ENCODE peak calls at places on chromosomes 1 and 21, in seven cellular contexts. M, C, O, E, I, H and F are unnamed samples.

GRCh38 chr1:67785847-67786753 is 47.2 kb downstream of the GNG12 start:
- DNase-seq in M (no peak), C (no peak), O (no peak), E (no peak), I (no peak), H (no peak), F (no peak)

GRCh38 chr1:183418696-183419095 is 516 bp upstream of the NMNAT2 start:
- DNase-seq in M (no peak), C (no peak), O (no peak), E (no peak), I (no peak), H (no peak), F (no peak)

GRCh38 chr1:30920827-30921226 is 12.3 kb upstream of the SDC3 start:
- DNase-seq in M (no peak), C (no peak), O (no peak), E (no peak), I (no peak), H (no peak), F (no peak)

GRCh38 chr1:224894915-224895314 is 34.6 kb upstream of the DNAH14 start:
- DNase-seq in M (peak), C (no peak), O (no peak), E (peak), I (peak), H (peak), F (peak)

GRCh38 chr1:205664399-205665108 is 15.8 kb downstream of the SLC45A3 start:
- DNase-seq in M (peak), C (no peak), O (no peak), E (peak), I (no peak), H (peak), F (peak)

GRCh38 chr21:14677639-14678179 is 131.6 kb upstream of the SAMSN1 start:
- DNase-seq in M (no peak), C (no peak), O (no peak), E (no peak), I (no peak), H (no peak), F (no peak)

GRCh38 chr1:26783646-26784022 is 4.1 kb upstream of the PIGV start:
- DNase-seq in M (no peak), C (no peak), O (no peak), E (no peak), I (no peak), H (no peak), F (no peak)

GRCh38 chr1:199619202-199619601 is 408.3 kb upstream of the NR5A2 start:
- DNase-seq in M (no peak), C (no peak), O (no peak), E (no peak), I (no peak), H (no peak), F (peak)

GRCh38 chr1:150927629-150928028 is 1.5 kb downstream of the SETDB1 start:
- DNase-seq in M (no peak), C (no peak), O (no peak), E (no peak), I (no peak), H (no peak), F (no peak)

GRCh38 chr1:109239580-109240068 is 9.7 kb upstream of the CELSR2 start:
- DNase-seq in M (no peak), C (peak), O (no peak), E (peak), I (peak), H (peak), F (peak)

GRCh38 chr1:178935610-178936009 is 64.7 kb upstream of the ANGPTL1 start:
- DNase-seq in M (no peak), C (peak), O (no peak), E (no peak), I (no peak), H (no peak), F (no peak)

GRCh38 chr1:117572546-117572945 is 33.3 kb upstream of the TENT5C start:
- DNase-seq in M (no peak), C (no peak), O (no peak), E (no peak), I (no peak), H (no peak), F (no peak)

GRCh38 chr1:94025383-94026340 is 95.3 kb downstream of the ABCA4 start:
- DNase-seq in M (peak), C (no peak), O (peak), E (peak), I (peak), H (peak), F (peak)

GRCh38 chr1:188669715-188670114 is 1807.9 kb downstream of the BRINP3 start:
- DNase-seq in M (no peak), C (no peak), O (no peak), E (no peak), I (no peak), H (no peak), F (no peak)

GRCh38 chr1:61289232-61289967 is 207.0 kb downstream of the NFIA start:
- DNase-seq in M (no peak), C (no peak), O (no peak), E (no peak), I (peak), H (no peak), F (no peak)

GRCh38 chr1:9653783-9654517 is 2.4 kb downstream of the PIK3CD start:
- DNase-seq in M (no peak), C (no peak), O (no peak), E (no peak), I (no peak), H (no peak), F (no peak)

GRCh38 chr1:245337829-245338484 is 183.2 kb downstream of the KIF26B start:
- DNase-seq in M (no peak), C (no peak), O (no peak), E (peak), I (peak), H (no peak), F (no peak)

DNA sequence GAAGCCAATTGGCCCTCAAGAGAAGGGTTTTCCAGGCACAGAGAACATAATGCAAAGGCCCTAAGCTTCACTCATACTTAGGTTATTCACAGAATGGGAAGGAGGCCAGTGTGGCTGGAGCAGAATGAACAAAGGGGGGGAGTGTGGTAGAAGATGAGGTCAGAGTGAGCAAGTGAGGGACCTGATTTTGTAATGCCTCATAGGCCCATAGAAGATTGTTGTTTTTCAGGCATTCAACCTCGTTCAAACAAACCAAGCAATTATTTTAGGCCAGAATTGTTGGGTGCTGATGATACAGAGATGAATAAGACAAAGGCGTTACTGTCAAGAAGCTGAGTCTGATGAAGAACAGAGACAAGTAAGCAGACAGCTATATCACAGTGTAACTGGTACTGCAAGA is 54.5 kb upstream of the RAP1A start:
- DNase-seq in M (no peak), C (no peak), O (no peak), E (no peak), I (no peak), H (no peak), F (no peak)
- TF ChIP-seq JUND in M (no peak), C (no peak), O (no peak), E (peak), I (peak), H (no peak), F (no peak)

DNA sequence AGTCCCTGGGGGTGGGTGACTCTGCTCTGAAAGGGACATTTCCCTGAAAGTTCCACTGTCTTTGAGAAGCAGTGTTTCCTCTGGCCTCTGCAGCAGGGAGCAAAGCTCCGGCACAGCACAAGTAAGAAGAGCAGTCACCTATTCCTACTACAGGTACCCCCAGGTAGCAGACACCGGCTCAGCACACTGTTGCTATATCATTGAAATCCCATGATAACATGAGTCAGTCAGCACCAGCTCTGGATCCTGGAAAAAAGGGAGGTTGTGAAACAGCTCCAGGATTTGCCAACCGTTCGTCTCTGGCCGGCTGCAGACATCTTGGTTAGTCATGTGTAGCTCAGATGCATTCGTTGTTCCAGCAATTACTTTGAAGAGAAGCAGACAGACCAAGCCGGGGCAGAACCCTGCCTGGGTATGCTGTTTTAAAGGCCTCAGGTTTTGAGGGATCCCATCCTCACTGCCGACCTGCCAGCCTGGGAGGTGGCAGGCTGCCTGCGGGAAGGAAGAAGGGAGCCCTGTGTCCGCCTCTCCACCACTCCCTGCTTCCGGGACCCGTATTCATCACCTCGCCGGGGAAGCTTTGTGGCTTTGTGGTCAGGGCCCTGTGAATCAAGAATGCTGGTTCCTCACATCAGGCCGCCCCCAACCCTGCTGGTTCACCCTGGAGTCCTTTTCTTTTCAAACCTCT is 139.2 kb downstream of the CLIC6 start:
- DNase-seq in M (peak), C (no peak), O (no peak), E (no peak), I (no peak), H (no peak), F (no peak)
- TF ChIP-seq JUND in M (no peak), C (no peak), O (no peak), E (peak), I (no peak), H (no peak), F (no peak)

DNA sequence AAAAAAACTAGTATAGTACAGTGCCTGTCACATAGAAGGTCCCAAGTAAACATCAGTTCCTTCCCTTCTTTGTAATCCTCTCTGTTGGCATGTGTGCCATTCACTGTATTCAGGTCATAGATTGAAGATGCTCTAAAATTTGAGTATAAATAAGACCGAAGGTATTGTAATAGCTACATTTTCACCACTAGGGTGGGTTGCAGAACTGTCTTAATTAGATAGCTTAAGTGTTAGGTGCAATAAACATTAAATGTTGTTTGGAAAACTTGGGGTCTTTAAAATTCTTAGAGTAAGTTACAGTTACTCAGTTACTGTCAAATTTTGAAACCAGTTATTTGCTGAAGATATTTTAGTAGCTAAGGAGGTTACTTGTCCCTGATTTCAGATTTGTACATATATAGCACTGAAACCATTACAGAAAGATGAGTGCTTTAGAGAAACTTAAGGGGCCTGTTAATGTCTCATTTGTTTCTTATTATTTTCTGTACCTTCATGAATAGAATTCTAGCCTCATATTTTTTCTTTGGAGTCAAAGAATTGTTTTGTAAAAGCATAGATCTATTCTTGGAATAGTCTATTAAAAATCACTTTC is 24.3 kb downstream of the PER3 start:
- DNase-seq in M (peak), C (no peak), O (no peak), E (peak), I (peak), H (peak), F (no peak)
- TF ChIP-seq JUND in M (no peak), C (no peak), O (no peak), E (no peak), I (no peak), H (no peak), F (no peak)

GRCh38 chr1:8423702-8424538 is 106.0 kb downstream of the SLC45A1 start:
- DNase-seq in M (peak), C (peak), O (no peak), E (peak), I (peak), H (peak), F (peak)

GRCh38 chr1:8425781-8426161 is 107.9 kb downstream of the SLC45A1 start:
- DNase-seq in M (no peak), C (no peak), O (no peak), E (no peak), I (no peak), H (no peak), F (no peak)

GRCh38 chr1:8425150-8425780 is 107.4 kb downstream of the SLC45A1 start:
- DNase-seq in M (no peak), C (no peak), O (no peak), E (no peak), I (no peak), H (no peak), F (no peak)

GRCh38 chr1:8423134-8423701 is 105.3 kb downstream of the SLC45A1 start:
- DNase-seq in M (no peak), C (peak), O (no peak), E (peak), I (no peak), H (no peak), F (no peak)

DNA sequence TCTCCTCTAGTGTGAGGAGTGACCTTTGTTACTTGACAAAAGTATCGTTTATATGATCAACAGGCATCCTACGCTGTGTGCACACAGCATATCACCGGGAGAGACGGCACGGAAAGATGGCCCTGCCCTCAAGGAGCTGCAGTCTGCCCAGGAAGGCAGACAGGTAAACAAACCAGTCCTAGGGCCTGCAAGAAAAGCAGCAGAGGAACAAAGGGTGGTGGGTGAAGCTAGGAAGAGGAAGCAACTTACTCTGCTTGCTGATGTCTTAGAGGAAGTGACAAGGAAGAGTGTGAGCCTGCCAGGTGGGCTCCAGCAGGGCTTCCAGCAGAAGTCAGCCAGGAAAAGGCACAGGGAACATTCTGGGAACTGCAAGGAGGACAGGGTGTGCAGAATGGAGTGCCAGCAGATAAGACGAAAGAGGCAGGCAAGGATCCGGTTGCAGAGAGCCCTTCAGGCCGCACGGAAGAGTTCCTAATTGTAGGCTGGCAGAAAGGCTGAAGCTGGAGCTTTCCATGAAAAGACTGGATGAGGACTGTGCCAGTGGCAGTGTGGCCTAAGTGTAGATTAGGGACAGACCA is 106.7 kb downstream of the SLC45A1 start:
- DNase-seq in M (peak), C (no peak), O (no peak), E (no peak), I (no peak), H (no peak), F (no peak)
- TF ChIP-seq JUND in M (no peak), C (no peak), O (no peak), E (no peak), I (no peak), H (no peak), F (no peak)

DNA sequence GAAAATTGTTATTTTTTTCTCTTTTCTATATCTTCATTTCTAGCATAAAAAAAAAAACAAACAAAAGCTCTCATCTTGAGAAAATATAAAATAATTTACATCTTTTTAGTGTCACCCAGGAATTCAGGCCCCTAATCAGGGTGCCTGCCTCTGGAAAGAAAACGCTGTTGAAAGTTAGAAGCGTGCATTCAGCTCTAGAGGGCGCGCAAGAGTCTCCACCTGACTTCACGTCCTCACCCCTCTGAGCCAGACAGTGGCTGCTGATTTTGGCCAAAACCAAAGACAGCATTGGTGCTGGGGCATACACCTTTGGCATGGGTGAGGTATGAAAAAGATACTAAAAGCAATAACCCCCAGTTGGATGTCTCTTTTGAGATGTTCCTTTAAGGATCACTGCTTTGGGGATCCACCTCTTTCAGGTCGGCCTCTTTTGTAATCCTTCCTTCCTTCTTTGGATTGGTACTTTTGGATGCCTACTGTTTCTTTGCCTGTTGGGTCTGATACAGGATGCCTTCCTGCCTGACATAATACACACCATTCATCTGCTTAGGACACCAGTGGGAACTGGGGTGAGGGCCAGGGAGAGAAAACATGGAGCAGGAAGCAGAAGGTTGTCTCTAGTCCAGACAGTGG is 77.6 kb upstream of the CHRM3 start:
- DNase-seq in M (no peak), C (peak), O (no peak), E (peak), I (no peak), H (no peak), F (peak)
- TF ChIP-seq JUND in M (no peak), C (no peak), O (no peak), E (no peak), I (no peak), H (no peak), F (no peak)

DNA sequence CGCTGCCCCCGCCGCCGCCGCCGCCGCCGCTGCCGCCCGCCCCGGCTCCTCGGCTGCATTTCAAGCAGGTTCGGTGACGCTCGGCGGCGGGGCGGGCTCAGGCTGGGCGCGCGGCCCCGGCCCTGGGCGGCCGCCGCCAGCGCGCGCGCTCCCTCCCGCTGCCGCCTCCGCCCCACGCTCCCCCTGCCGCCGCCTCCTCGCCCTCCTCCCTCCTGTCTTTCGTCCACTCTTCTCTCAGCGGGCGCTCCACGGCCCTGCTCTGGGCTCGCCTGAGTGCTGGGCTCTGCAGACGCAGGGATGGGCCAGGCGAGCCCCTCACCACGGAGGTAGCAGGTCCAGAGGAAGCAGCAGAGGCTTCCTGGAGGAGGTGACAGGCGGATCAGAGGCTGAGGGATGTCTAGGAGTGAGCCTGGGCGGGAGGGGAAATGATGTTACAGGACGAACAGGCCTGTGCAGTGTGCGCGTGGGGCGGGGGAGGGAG is at the start of gene LRP8:
- DNase-seq in M (peak), C (peak), O (no peak), E (peak), I (peak), H (peak), F (peak)
- TF ChIP-seq JUND in M (no peak), C (no peak), O (no peak), E (no peak), I (no peak), H (no peak), F (no peak)

GRCh38 chr1:167122568-167122967 is 28.7 kb downstream of the STYXL2 start:
- DNase-seq in M (no peak), C (peak), O (no peak), E (no peak), I (no peak), H (no peak), F (no peak)

GRCh38 chr1:167122121-167122480 is 28.2 kb downstream of the STYXL2 start:
- DNase-seq in M (no peak), C (no peak), O (no peak), E (no peak), I (no peak), H (no peak), F (no peak)

GRCh38 chr1:167121375-167122120 is 27.7 kb downstream of the STYXL2 start:
- DNase-seq in M (peak), C (peak), O (no peak), E (peak), I (no peak), H (no peak), F (no peak)

GRCh38 chr1:167119696-167120095 is 25.8 kb downstream of the STYXL2 start:
- DNase-seq in M (no peak), C (no peak), O (no peak), E (no peak), I (no peak), H (no peak), F (no peak)

GRCh38 chr1:167120899-167121298 is 27.0 kb downstream of the STYXL2 start:
- DNase-seq in M (no peak), C (no peak), O (no peak), E (no peak), I (no peak), H (no peak), F (no peak)
- TF ChIP-seq JUND in M (no peak), C (no peak), O (no peak), E (no peak), I (no peak), H (no peak), F (no peak)